ENCODE peak calls at places on chromosomes 13 and 19, in seven cellular contexts. L is upper lobe of left lung, G is HepG2, F is Panc1, Q is GM12878, A is HCT116, M is K562. R is an unnamed sample.

GRCh38 chr19:40246292-40247073 is 20.0 kb upstream of the CCNP start:
- ATAC-seq in L (peak; percentile 4), G (no peak), F (peak; percentile 3), Q (no peak), A (no peak), M (no peak), R (no peak)

GRCh38 chr13:26951581-26952177 is 191.1 kb upstream of the GPR12 start:
- ATAC-seq in L (no peak), G (peak; percentile 72), F (no peak), Q (no peak), A (no peak), M (no peak), R (no peak)

GRCh38 chr19:1070576-1070930 is 3.6 kb downstream of the ARHGAP45 start:
- ATAC-seq in L (no peak), G (no peak), F (no peak), Q (no peak), A (no peak), M (no peak), R (no peak)

GRCh38 chr19:12034610-12035009 is 869 bp downstream of the ZNF433 start:
- ATAC-seq in L (no peak), G (no peak), F (no peak), Q (no peak), A (no peak), M (no peak), R (no peak)

GRCh38 chr13:42369071-42369795 is 97.3 kb downstream of the AKAP11 start:
- ATAC-seq in L (no peak), G (no peak), F (no peak), Q (no peak), A (no peak), M (no peak), R (no peak)

GRCh38 chr13:23513460-23513859 is 56.8 kb upstream of the TNFRSF19 start:
- ATAC-seq in L (no peak), G (no peak), F (no peak), Q (no peak), A (no peak), M (no peak), R (no peak)

GRCh38 chr13:49348748-49349147 is 95.1 kb downstream of the CAB39L start:
- ATAC-seq in L (no peak), G (no peak), F (no peak), Q (no peak), A (peak; percentile 40), M (peak; percentile 79), R (no peak)

GRCh38 chr13:30898070-30898469 is 8.0 kb upstream of the MEDAG start:
- ATAC-seq in L (no peak), G (no peak), F (no peak), Q (no peak), A (no peak), M (no peak), R (no peak)

GRCh38 chr19:57947088-57947418 is 453 bp downstream of the ZNF256 start:
- ATAC-seq in L (no peak), G (peak; percentile 29), F (peak; percentile 22), Q (peak; percentile 43), A (no peak), M (no peak), R (no peak)

GRCh38 chr19:1223018-1223855 is 14.6 kb downstream of the CBARP start:
- ATAC-seq in L (no peak), G (peak; percentile 35), F (peak; percentile 57), Q (peak; percentile 82), A (peak; percentile 51), M (peak; percentile 82), R (no peak)

GRCh38 chr19:50167314-50167721 is 4.2 kb upstream of the IZUMO2 start:
- ATAC-seq in L (peak; percentile 17), G (peak; percentile 51), F (no peak), Q (no peak), A (no peak), M (no peak), R (no peak)

GRCh38 chr19:33273065-33273736 is 29.1 kb downstream of the CEBPA start:
- ATAC-seq in L (no peak), G (no peak), F (no peak), Q (no peak), A (no peak), M (no peak), R (no peak)

GRCh38 chr13:43094901-43095300 is 71.5 kb downstream of the DNAJC15 start:
- ATAC-seq in L (no peak), G (no peak), F (no peak), Q (peak; percentile 98), A (no peak), M (no peak), R (no peak)

GRCh38 chr19:15445807-15446376 is 3.9 kb downstream of the WIZ start:
- ATAC-seq in L (no peak), G (no peak), F (no peak), Q (no peak), A (no peak), M (no peak), R (no peak)

GRCh38 chr13:91174886-91175501 is 172.5 kb upstream of the MIR17HG start:
- ATAC-seq in L (peak; percentile 46), G (no peak), F (no peak), Q (no peak), A (no peak), M (peak; percentile 51), R (no peak)

DNA sequence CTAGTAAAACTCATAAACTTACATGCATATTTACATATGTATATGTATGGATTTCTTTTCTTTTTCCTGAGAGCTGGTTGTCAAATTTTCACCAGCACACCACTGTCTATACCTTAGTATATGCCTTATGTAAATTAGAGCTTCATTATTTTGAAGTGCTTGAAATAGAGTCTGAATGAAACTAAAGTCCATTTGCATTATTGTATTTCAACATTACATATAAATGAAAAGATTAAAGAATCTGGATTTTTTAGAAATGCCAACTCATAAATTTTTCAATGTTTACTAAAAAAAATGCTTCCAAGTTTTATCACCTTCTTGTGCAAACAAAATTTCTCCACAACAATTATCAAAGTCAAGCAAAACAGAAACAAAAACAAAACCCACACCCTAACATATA is 18.5 kb downstream of the MED26 start:
- ATAC-seq in L (no peak), G (no peak), F (no peak), Q (no peak), A (no peak), M (no peak), R (no peak)
- H3K4me1 ChIP-seq in L (peaks cover 56% of the 10 kb centered on the region), G (peaks cover 2% of the 10 kb centered on the region), F (peaks cover 6% of the 10 kb centered on the region), Q (peaks cover 42% of the 10 kb centered on the region), A (peaks cover 20% of the 10 kb centered on the region), M (peaks cover 27% of the 10 kb centered on the region), R (peaks cover 57% of the 10 kb centered on the region)

DNA sequence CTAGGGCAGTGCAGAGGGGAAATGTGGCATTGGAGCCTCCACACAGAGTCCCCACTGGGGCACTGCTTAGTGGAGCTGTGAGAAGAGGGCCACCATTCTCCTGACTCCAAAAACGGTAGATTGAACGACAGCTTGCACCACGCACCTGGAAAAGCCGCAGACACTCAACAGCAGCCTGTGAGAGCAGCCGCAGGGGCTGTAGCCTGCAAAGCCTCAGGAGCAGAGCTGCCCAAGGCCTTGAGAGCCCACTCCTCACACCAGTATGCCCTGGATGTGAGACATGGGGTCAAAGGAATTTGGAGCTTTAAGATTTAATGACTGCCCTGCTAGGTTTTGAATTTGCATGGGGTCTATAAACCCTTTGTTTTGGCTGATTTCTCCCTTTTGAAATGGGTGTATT is 31.7 kb downstream of the NEK5 start:
- ATAC-seq in L (no peak), G (peak; percentile 51), F (no peak), Q (no peak), A (no peak), M (no peak), R (no peak)
- TF ChIP-seq CTCF in L (no peak), G (no peak), F (no peak), Q (no peak), A (no peak), M (no peak), R (no peak)

DNA sequence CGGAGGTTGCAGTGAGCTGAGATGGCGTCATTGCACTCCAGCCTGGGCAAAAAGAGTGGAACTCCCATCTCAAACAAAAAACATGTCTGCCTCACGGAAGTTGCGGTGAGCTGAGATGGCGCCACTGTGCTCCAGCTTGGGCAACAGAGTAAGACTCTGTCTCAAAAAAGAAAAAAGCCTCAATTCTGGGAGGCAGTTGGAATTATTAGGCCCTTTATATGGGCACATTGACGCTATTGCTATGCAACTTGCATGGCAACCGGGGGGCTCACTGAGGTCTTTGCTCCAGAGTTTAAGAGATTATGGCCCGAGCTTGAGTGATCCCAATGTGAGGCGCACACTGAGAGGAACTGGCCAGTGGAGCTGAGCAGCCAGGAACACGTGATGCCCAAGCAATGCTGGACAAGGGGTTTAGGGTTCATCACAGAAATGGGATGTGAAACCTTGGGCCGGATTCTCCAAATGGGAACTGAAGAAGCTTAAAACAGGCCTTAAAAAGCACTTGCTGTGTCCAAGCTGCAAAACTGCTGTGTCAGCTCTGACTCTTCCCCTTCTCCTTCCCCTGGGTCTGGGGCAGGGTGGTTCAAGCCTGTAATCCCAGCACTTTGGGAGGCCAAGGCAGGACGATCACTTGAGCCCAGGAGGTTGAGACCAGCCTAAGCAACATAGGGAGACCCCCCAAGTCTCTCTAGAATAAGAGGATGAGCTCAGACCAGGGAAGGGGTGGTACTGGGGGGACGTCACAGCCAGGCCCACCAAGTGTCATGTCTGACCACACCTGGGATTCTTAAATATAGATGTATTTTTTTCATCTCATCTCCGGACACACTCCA is 2.5 kb downstream of the FTL start:
- ATAC-seq in L (peak; percentile 28), G (peak; percentile 4), F (no peak), Q (no peak), A (no peak), M (peak; percentile 11), R (no peak)
- TF ChIP-seq POLR2AphosphoS5 in L (peak; percentile 59), G (peak; percentile 83), F (peak; percentile 76), Q (peak; percentile 85), A (no peak), M (peak; percentile 87), R (peak; percentile 26)

GRCh38 chr19:51364200-51365106 is 1.7 kb downstream of the ETFB start:
- ATAC-seq in L (no peak), G (no peak), F (no peak), Q (no peak), A (no peak), M (no peak), R (no peak)

GRCh38 chr19:51367565-51368365 is 1.0 kb downstream of the CLDND2 start:
- ATAC-seq in L (peak; percentile 95), G (peak; percentile 64), F (peak; percentile 87), Q (peak; percentile 88), A (peak; percentile 85), M (peak; percentile 89), R (peak; percentile 91)

GRCh38 chr19:51366050-51366998 is at the start of gene ETFB:
- ATAC-seq in L (peak; percentile 89), G (peak; percentile 58), F (peak; percentile 85), Q (peak; percentile 78), A (peak; percentile 71), M (peak; percentile 82), R (peak; percentile 87)

GRCh38 chr19:51366999-51367564 is 894 bp upstream of the ETFB start:
- ATAC-seq in L (peak; percentile 0), G (no peak), F (no peak), Q (peak; percentile 14), A (peak; percentile 1), M (peak; percentile 3), R (no peak)

DNA sequence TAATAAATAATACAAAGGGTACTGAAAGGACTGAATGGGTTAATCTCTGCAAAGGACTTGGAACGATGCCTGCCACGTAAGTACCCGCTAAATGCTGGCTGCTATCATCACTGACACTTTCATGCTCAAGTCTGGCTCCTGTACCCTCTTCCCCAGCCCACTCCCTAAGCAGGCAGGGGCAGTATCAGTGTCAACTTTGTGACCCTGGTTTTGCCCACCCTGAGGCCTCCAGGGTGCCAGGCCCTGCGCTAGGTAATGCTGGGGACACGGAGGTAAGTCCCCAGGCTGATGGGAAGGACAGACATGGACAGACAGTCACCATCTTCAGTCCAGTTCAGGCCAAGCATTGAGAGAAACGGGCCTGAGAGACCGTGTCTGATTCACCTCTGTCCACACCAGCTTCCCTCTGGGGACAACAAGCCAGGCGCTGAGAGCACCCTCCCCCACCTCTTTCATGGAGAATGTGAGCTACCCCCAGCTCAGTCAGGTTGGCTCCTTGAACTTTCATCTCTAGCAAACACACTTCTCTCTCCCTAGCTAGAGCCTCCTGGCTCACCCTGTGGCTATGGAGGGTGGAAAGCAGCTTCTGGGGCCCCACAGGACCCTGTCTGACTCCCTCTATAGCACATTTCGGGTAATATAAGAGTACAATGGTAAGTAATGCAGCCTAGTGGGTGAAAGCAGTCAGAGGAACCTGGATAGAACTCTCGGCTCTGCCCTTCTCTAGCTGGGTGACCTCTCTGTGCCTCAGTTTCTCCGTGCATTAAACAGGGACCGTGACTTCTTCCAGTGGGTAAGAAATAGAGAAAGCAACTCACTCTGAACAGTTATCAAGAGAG is 758 bp downstream of the ETFB start:
- ATAC-seq in L (no peak), G (peak; percentile 37), F (no peak), Q (peak; percentile 8), A (no peak), M (peak; percentile 6), R (no peak)
- H3K4me1 ChIP-seq in L (peaks cover 29% of the 10 kb centered on the region), G (peaks cover 61% of the 10 kb centered on the region), F (peaks cover 13% of the 10 kb centered on the region), Q (peaks cover 9% of the 10 kb centered on the region), A (peaks cover 59% of the 10 kb centered on the region), M (peaks cover 50% of the 10 kb centered on the region), R (peaks cover 50% of the 10 kb centered on the region)